ENCODE peak calls at places on chromosomes 6 and 20, in seven cellular contexts. V, M, H, C, X, W and O are unnamed samples.

GRCh38 chr20:46050885-46051284 is 21.9 kb downstream of the SLC12A5 start:
- DNase-seq in V (no peak), M (no peak), H (no peak), C (no peak), X (no peak), W (no peak), O (no peak)

GRCh38 chr6:157982297-157982579 is 575 bp downstream of the SYNJ2 start:
- DNase-seq in V (peak), M (peak), H (no peak), C (no peak), X (no peak), W (peak), O (peak)

GRCh38 chr20:57458400-57459160 is 66.4 kb downstream of the CTCFL start:
- DNase-seq in V (no peak), M (peak), H (no peak), C (no peak), X (peak), W (no peak), O (no peak)

GRCh38 chr20:47724910-47725247 is 60.4 kb downstream of the SULF2 start:
- DNase-seq in V (no peak), M (no peak), H (no peak), C (no peak), X (no peak), W (no peak), O (no peak)

GRCh38 chr6:112372213-112372806 is 25.2 kb downstream of the RFPL4B start:
- DNase-seq in V (no peak), M (peak), H (no peak), C (no peak), X (no peak), W (no peak), O (no peak)

GRCh38 chr6:25279748-25280616 is 808 bp downstream of the CARMIL1 start:
- DNase-seq in V (peak), M (peak), H (peak), C (no peak), X (no peak), W (peak), O (peak)

GRCh38 chr6:20417819-20418218 is 16.1 kb downstream of the E2F3 start:
- DNase-seq in V (no peak), M (no peak), H (no peak), C (no peak), X (no peak), W (no peak), O (no peak)

GRCh38 chr20:47241345-47241781 is 115.1 kb downstream of the ZMYND8 start:
- DNase-seq in V (no peak), M (peak), H (no peak), C (no peak), X (no peak), W (no peak), O (no peak)

GRCh38 chr6:37965964-37966676 is 146.6 kb downstream of the ZFAND3 start:
- DNase-seq in V (no peak), M (peak), H (no peak), C (no peak), X (no peak), W (no peak), O (no peak)

GRCh38 chr6:107744927-107745326 is 79.2 kb downstream of the SCML4 start:
- DNase-seq in V (no peak), M (no peak), H (no peak), C (no peak), X (no peak), W (no peak), O (no peak)

GRCh38 chr20:3111507-3111906 is 27.0 kb upstream of the AVP start:
- DNase-seq in V (no peak), M (no peak), H (no peak), C (no peak), X (no peak), W (no peak), O (no peak)

GRCh38 chr6:30761791-30762429 is 17.6 kb upstream of the IER3 start:
- DNase-seq in V (no peak), M (no peak), H (no peak), C (no peak), X (no peak), W (no peak), O (no peak)

GRCh38 chr6:35452186-35453090 is at the start of gene FANCE:
- DNase-seq in V (peak), M (peak), H (peak), C (peak), X (peak), W (peak), O (peak)

GRCh38 chr6:113756290-113756665 is 100.9 kb upstream of the MARCKS start:
- DNase-seq in V (no peak), M (no peak), H (no peak), C (no peak), X (no peak), W (no peak), O (no peak)

GRCh38 chr6:68194846-68195478 is 440.1 kb upstream of the ADGRB3 start:
- DNase-seq in V (no peak), M (no peak), H (no peak), C (no peak), X (no peak), W (no peak), O (no peak)

GRCh38 chr6:144223686-144224085 is 61.4 kb upstream of the UTRN start:
- DNase-seq in V (no peak), M (peak), H (no peak), C (no peak), X (no peak), W (no peak), O (no peak)

GRCh38 chr6:152642578-152643375 is 5.6 kb upstream of the SYNE1 start:
- DNase-seq in V (peak), M (peak), H (no peak), C (no peak), X (peak), W (no peak), O (no peak)

GRCh38 chr6:112839525-112839961 is 492.4 kb downstream of the RFPL4B start:
- DNase-seq in V (no peak), M (peak), H (no peak), C (no peak), X (no peak), W (no peak), O (no peak)

GRCh38 chr6:46190889-46191288 is 20.1 kb upstream of the ENPP5 start:
- DNase-seq in V (no peak), M (no peak), H (no peak), C (no peak), X (no peak), W (no peak), O (no peak)